ENCODE peak calls at places on chromosomes 11 and 22, in six cellular contexts. I is suprapubic skin, O is H1, B is OCI-LY7, J is cardiac fibroblast, V is RWPE1. X is an unnamed sample.

GRCh38 chr22:49494555-49494954 is 333.1 kb downstream of the BRD1 start:
- DNase-seq in I (no peak), O (no peak), B (no peak), J (no peak), V (no peak), X (no peak)

GRCh38 chr11:59158206-59159068 is 13.5 kb upstream of the DTX4 start:
- DNase-seq in I (no peak), O (peak), B (peak), J (peak), V (peak), X (peak)

GRCh38 chr11:96213500-96213899 is 129.5 kb downstream of the MAML2 start:
- DNase-seq in I (no peak), O (no peak), B (no peak), J (peak), V (no peak), X (no peak)

GRCh38 chr11:2213384-2213842 is 41.8 kb upstream of the TH start:
- DNase-seq in I (no peak), O (peak), B (no peak), J (no peak), V (no peak), X (peak)

GRCh38 chr11:63480039-63480438 is 10.9 kb downstream of the PLAAT5 start:
- DNase-seq in I (no peak), O (peak), B (no peak), J (no peak), V (no peak), X (no peak)

GRCh38 chr11:72091292-72091691 is 10.6 kb downstream of the LRRC51 start:
- DNase-seq in I (peak), O (peak), B (peak), J (peak), V (peak), X (peak)

GRCh38 chr11:102539567-102539966 is 9.0 kb upstream of the MMP7 start:
- DNase-seq in I (no peak), O (no peak), B (no peak), J (no peak), V (no peak), X (no peak)

GRCh38 chr11:76193219-76193618 is 13.1 kb downstream of the WNT11 start:
- DNase-seq in I (no peak), O (peak), B (no peak), J (no peak), V (no peak), X (no peak)

GRCh38 chr11:69918231-69918937 is 99.2 kb upstream of the FGF3 start:
- DNase-seq in I (peak), O (peak), B (no peak), J (no peak), V (no peak), X (no peak)

GRCh38 chr11:69383946-69384547 is 90.1 kb downstream of the MYEOV start:
- DNase-seq in I (peak), O (no peak), B (no peak), J (no peak), V (no peak), X (no peak)

GRCh38 chr11:131906963-131907362 is 536.5 kb downstream of the NTM start:
- DNase-seq in I (no peak), O (no peak), B (no peak), J (peak), V (no peak), X (no peak)
- TF ChIP-seq CTCF in I (no peak), O (peak), B (no peak), J (peak), V (no peak), X (no peak)

GRCh38 chr11:22625448-22626287 is at the start of gene FANCF:
- DNase-seq in I (peak), O (peak), B (peak), J (peak), V (peak), X (peak)

GRCh38 chr11:22626573-22627239 is 1.1 kb upstream of the FANCF start:
- DNase-seq in I (no peak), O (no peak), B (peak), J (no peak), V (no peak), X (no peak)

GRCh38 chr11:22627421-22627820 is 1.8 kb upstream of the FANCF start:
- DNase-seq in I (no peak), O (no peak), B (no peak), J (no peak), V (no peak), X (no peak)

GRCh38 chr11:22624742-22625447 is 728 bp downstream of the FANCF start:
- DNase-seq in I (no peak), O (peak), B (peak), J (peak), V (peak), X (peak)
- TF ChIP-seq CTCF in I (no peak), O (peak), B (peak), J (peak), V (peak), X (peak)

DNA sequence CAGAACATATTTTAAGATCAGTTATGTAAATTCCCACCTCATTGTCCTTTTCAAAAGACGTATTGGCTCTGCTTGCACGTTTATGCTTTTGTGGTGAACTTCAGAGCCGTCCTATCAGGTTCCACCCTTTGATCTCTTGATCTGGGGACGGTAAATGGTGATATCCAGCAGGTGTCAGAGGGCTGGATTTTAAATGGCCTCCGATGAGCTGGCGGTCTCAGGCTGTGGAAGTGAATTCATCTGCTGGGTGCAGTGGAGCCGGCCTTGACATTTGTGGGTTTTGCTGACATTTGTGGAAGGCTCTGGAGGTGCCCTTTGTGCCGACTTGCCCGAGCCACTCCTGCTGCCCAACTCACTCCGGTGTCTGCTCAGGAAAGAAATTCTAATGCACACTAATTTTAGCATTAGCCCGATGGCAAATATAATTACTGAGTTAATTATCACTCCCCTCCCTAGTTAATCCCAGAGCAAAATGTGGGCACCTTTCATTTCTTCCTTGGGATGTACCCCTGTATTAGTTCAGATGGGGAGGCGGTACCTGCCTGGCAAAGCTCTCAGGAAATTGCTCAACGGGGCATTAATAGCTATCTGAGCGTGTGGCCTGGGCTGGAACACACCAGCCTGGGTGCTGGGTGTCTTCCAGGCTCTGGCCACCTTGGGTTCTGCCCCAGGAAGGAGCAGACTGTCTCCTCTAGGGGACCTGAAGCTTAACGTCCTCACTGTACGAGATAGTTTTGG is 9.1 kb downstream of the LRP5 start:
- DNase-seq in I (no peak), O (no peak), B (no peak), J (no peak), V (peak), X (no peak)
- TF ChIP-seq CTCF in I (no peak), O (no peak), B (no peak), J (no peak), V (no peak), X (no peak)

GRCh38 chr11:65266210-65266609 is 4.4 kb downstream of the POLA2 start:
- DNase-seq in I (no peak), O (no peak), B (peak), J (no peak), V (no peak), X (no peak)
- TF ChIP-seq CTCF in I (no peak), O (peak), B (peak), J (peak), V (no peak), X (no peak)

GRCh38 chr22:41256254-41256897 is 15.6 kb upstream of the CHADL start:
- DNase-seq in I (no peak), O (no peak), B (no peak), J (peak), V (peak), X (no peak)
- TF ChIP-seq CTCF in I (no peak), O (no peak), B (no peak), J (peak), V (no peak), X (no peak)